ENCODE peak calls at places on chromosome 21, in ten cellular contexts. One of them, this sample, is unnamed.

GRCh38 chr21:35510294-35510693 is 461.2 kb upstream of the RUNX1 start:
- DNase-seq in astrocyte of the spinal cord: no peak
- DNase-seq in brain microvascular endothelial cell: no peak
- DNase-seq in CD8-positive, alpha-beta T cell: no peak
- DNase-seq in uterus: no peak
- DNase-seq in breast epithelium: no peak
- DNase-seq in fibroblast of mammary gland: no peak
- DNase-seq in IMR-90: no peak
- DNase-seq in GM12865: no peak
- DNase-seq in mucosa of descending colon: no peak
- DNase-seq in this sample: no peak

GRCh38 chr21:39134288-39134810 is 48.9 kb downstream of the PSMG1 start:
- DNase-seq in uterus: no peak
- DNase-seq in GM12865: no peak
- DNase-seq in CD8-positive, alpha-beta T cell: no peak
- DNase-seq in brain microvascular endothelial cell: no peak
- DNase-seq in breast epithelium: no peak
- DNase-seq in fibroblast of mammary gland: no peak
- DNase-seq in astrocyte of the spinal cord: no peak
- DNase-seq in mucosa of descending colon: no peak
- DNase-seq in IMR-90: no peak
- DNase-seq in this sample: no peak

GRCh38 chr21:29342394-29342957 is 43.8 kb downstream of the BACH1 start:
- DNase-seq in astrocyte of the spinal cord: peak; percentile 98
- DNase-seq in CD8-positive, alpha-beta T cell: no peak
- DNase-seq in breast epithelium: no peak
- DNase-seq in IMR-90: peak; percentile 99
- DNase-seq in brain microvascular endothelial cell: peak; percentile 96
- DNase-seq in mucosa of descending colon: peak; percentile 58
- DNase-seq in uterus: peak; percentile 49
- DNase-seq in GM12865: peak; percentile 79
- DNase-seq in fibroblast of mammary gland: peak; percentile 100
- DNase-seq in this sample: peak; percentile 95

GRCh38 chr21:14880922-14881321 is 183.9 kb downstream of the NRIP1 start:
- DNase-seq in GM12865: no peak
- DNase-seq in astrocyte of the spinal cord: peak; percentile 54
- DNase-seq in uterus: no peak
- DNase-seq in CD8-positive, alpha-beta T cell: no peak
- DNase-seq in fibroblast of mammary gland: peak; percentile 75
- DNase-seq in brain microvascular endothelial cell: peak; percentile 71
- DNase-seq in IMR-90: peak; percentile 88
- DNase-seq in mucosa of descending colon: no peak
- DNase-seq in breast epithelium: no peak
- DNase-seq in this sample: peak; percentile 77

GRCh38 chr21:27831821-27832569 is 865.1 kb upstream of the ADAMTS5 start:
- DNase-seq in fibroblast of mammary gland: peak; percentile 9
- DNase-seq in uterus: no peak
- DNase-seq in IMR-90: peak; percentile 57
- DNase-seq in CD8-positive, alpha-beta T cell: no peak
- DNase-seq in GM12865: no peak
- DNase-seq in mucosa of descending colon: no peak
- DNase-seq in brain microvascular endothelial cell: no peak
- DNase-seq in breast epithelium: no peak
- DNase-seq in astrocyte of the spinal cord: peak; percentile 23
- DNase-seq in this sample: no peak

GRCh38 chr21:38646213-38646837 is 148.0 kb upstream of the ERG start:
- DNase-seq in breast epithelium: no peak
- DNase-seq in CD8-positive, alpha-beta T cell: no peak
- DNase-seq in mucosa of descending colon: no peak
- DNase-seq in GM12865: no peak
- DNase-seq in IMR-90: peak; percentile 66
- DNase-seq in astrocyte of the spinal cord: peak; percentile 40
- DNase-seq in fibroblast of mammary gland: peak; percentile 87
- DNase-seq in uterus: no peak
- DNase-seq in brain microvascular endothelial cell: peak; percentile 66
- DNase-seq in this sample: no peak

GRCh38 chr21:27192286-27192685 is 225.4 kb upstream of the ADAMTS5 start:
- DNase-seq in GM12865: no peak
- DNase-seq in CD8-positive, alpha-beta T cell: no peak
- DNase-seq in breast epithelium: no peak
- DNase-seq in brain microvascular endothelial cell: no peak
- DNase-seq in mucosa of descending colon: no peak
- DNase-seq in uterus: no peak
- DNase-seq in astrocyte of the spinal cord: no peak
- DNase-seq in IMR-90: no peak
- DNase-seq in fibroblast of mammary gland: peak; percentile 45
- DNase-seq in this sample: no peak

GRCh38 chr21:46604975-46605758 is at the start of gene S100B:
- DNase-seq in breast epithelium: no peak
- DNase-seq in mucosa of descending colon: no peak
- DNase-seq in GM12865: no peak
- DNase-seq in brain microvascular endothelial cell: no peak
- DNase-seq in fibroblast of mammary gland: no peak
- DNase-seq in IMR-90: no peak
- DNase-seq in CD8-positive, alpha-beta T cell: peak; percentile 44
- DNase-seq in uterus: no peak
- DNase-seq in astrocyte of the spinal cord: no peak
- DNase-seq in this sample: no peak

GRCh38 chr21:17540530-17540929 is 27.7 kb downstream of the CXADR start:
- DNase-seq in astrocyte of the spinal cord: no peak
- DNase-seq in fibroblast of mammary gland: no peak
- DNase-seq in breast epithelium: no peak
- DNase-seq in CD8-positive, alpha-beta T cell: no peak
- DNase-seq in IMR-90: no peak
- DNase-seq in mucosa of descending colon: no peak
- DNase-seq in brain microvascular endothelial cell: no peak
- DNase-seq in GM12865: no peak
- DNase-seq in uterus: no peak
- DNase-seq in this sample: no peak

GRCh38 chr21:16650984-16651383 is 861.9 kb upstream of the CXADR start:
- DNase-seq in mucosa of descending colon: no peak
- DNase-seq in fibroblast of mammary gland: no peak
- DNase-seq in GM12865: no peak
- DNase-seq in CD8-positive, alpha-beta T cell: no peak
- DNase-seq in astrocyte of the spinal cord: no peak
- DNase-seq in IMR-90: no peak
- DNase-seq in uterus: no peak
- DNase-seq in breast epithelium: no peak
- DNase-seq in brain microvascular endothelial cell: no peak
- DNase-seq in this sample: no peak

GRCh38 chr21:16116798-16117197 is 387.0 kb downstream of the USP25 start:
- DNase-seq in breast epithelium: no peak
- DNase-seq in CD8-positive, alpha-beta T cell: no peak
- DNase-seq in fibroblast of mammary gland: peak; percentile 64
- DNase-seq in mucosa of descending colon: no peak
- DNase-seq in uterus: no peak
- DNase-seq in GM12865: no peak
- DNase-seq in astrocyte of the spinal cord: peak; percentile 75
- DNase-seq in IMR-90: peak; percentile 77
- DNase-seq in brain microvascular endothelial cell: peak; percentile 35
- DNase-seq in this sample: peak; percentile 59

GRCh38 chr21:28212056-28212455 is 780.6 kb downstream of the LTN1 start:
- DNase-seq in uterus: peak; percentile 82
- DNase-seq in fibroblast of mammary gland: no peak
- DNase-seq in GM12865: no peak
- DNase-seq in IMR-90: no peak
- DNase-seq in CD8-positive, alpha-beta T cell: no peak
- DNase-seq in breast epithelium: no peak
- DNase-seq in brain microvascular endothelial cell: no peak
- DNase-seq in astrocyte of the spinal cord: no peak
- DNase-seq in mucosa of descending colon: no peak
- DNase-seq in this sample: no peak

GRCh38 chr21:30426732-30427131 is 1.0 kb upstream of the KRTAP13-3 start:
- DNase-seq in breast epithelium: no peak
- DNase-seq in IMR-90: no peak
- DNase-seq in CD8-positive, alpha-beta T cell: no peak
- DNase-seq in brain microvascular endothelial cell: no peak
- DNase-seq in GM12865: no peak
- DNase-seq in uterus: no peak
- DNase-seq in fibroblast of mammary gland: no peak
- DNase-seq in mucosa of descending colon: no peak
- DNase-seq in astrocyte of the spinal cord: no peak
- DNase-seq in this sample: no peak

GRCh38 chr21:30425826-30426225 is at the start of gene KRTAP13-3:
- DNase-seq in CD8-positive, alpha-beta T cell: no peak
- DNase-seq in IMR-90: no peak
- DNase-seq in fibroblast of mammary gland: no peak
- DNase-seq in brain microvascular endothelial cell: no peak
- DNase-seq in GM12865: no peak
- DNase-seq in mucosa of descending colon: no peak
- DNase-seq in breast epithelium: no peak
- DNase-seq in uterus: no peak
- DNase-seq in astrocyte of the spinal cord: no peak
- DNase-seq in this sample: no peak

GRCh38 chr21:30434033-30434631 is 4.1 kb downstream of the KRTAP13-4 start:
- DNase-seq in uterus: no peak
- DNase-seq in astrocyte of the spinal cord: peak; percentile 1
- DNase-seq in mucosa of descending colon: no peak
- DNase-seq in brain microvascular endothelial cell: peak; percentile 20
- DNase-seq in CD8-positive, alpha-beta T cell: no peak
- DNase-seq in breast epithelium: no peak
- DNase-seq in IMR-90: no peak
- DNase-seq in fibroblast of mammary gland: peak; percentile 40
- DNase-seq in GM12865: peak; percentile 52
- DNase-seq in this sample: no peak

DNA sequence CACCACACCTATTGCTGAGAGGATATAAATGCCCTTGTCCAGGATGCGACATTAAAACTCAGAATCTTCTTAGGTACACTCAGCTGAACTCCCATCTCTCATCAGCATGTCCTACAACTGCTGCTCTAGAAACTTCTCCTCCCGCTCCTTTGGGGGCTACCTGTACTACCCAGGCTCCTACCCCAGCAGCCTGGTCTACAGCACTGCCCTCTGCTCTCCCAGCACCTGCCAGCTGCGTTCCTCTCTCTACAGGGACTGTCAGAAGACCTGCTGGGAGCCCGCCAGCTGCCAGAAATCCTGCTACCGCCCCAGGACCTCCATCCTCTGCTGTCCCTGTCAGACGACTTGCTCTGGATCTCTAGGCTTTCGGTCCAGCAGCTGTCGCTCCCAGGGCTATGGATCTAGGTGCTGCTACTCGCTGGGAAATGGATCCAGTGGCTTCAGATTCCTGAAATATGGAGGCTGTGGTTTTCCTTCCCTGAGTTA is at the start of gene KRTAP13-4:
- DNase-seq in brain microvascular endothelial cell: no peak
- DNase-seq in GM12865: no peak
- DNase-seq in uterus: no peak
- DNase-seq in IMR-90: no peak
- DNase-seq in CD8-positive, alpha-beta T cell: no peak
- DNase-seq in fibroblast of mammary gland: no peak
- DNase-seq in astrocyte of the spinal cord: no peak
- DNase-seq in mucosa of descending colon: no peak
- DNase-seq in breast epithelium: no peak
- DNase-seq in this sample: no peak
- TF ChIP-seq CTCF in brain microvascular endothelial cell: no peak
- TF ChIP-seq CTCF in GM12865: no peak
- TF ChIP-seq CTCF in uterus: no peak
- TF ChIP-seq CTCF in IMR-90: no peak
- TF ChIP-seq CTCF in CD8-positive, alpha-beta T cell: no peak
- TF ChIP-seq CTCF in fibroblast of mammary gland: no peak
- TF ChIP-seq CTCF in astrocyte of the spinal cord: no peak
- TF ChIP-seq CTCF in mucosa of descending colon: no peak
- TF ChIP-seq CTCF in breast epithelium: no peak
- TF ChIP-seq CTCF in this sample: no peak

GRCh38 chr21:42202321-42202720 is 16.6 kb upstream of the ABCG1 start:
- DNase-seq in breast epithelium: no peak
- DNase-seq in fibroblast of mammary gland: no peak
- DNase-seq in IMR-90: no peak
- DNase-seq in astrocyte of the spinal cord: no peak
- DNase-seq in uterus: no peak
- DNase-seq in mucosa of descending colon: no peak
- DNase-seq in GM12865: no peak
- DNase-seq in brain microvascular endothelial cell: no peak
- DNase-seq in CD8-positive, alpha-beta T cell: no peak
- DNase-seq in this sample: no peak

GRCh38 chr21:42199488-42200463 is 19.2 kb upstream of the ABCG1 start:
- DNase-seq in mucosa of descending colon: no peak
- DNase-seq in fibroblast of mammary gland: peak; percentile 78
- DNase-seq in breast epithelium: no peak
- DNase-seq in astrocyte of the spinal cord: peak; percentile 55
- DNase-seq in IMR-90: peak; percentile 77
- DNase-seq in uterus: no peak
- DNase-seq in GM12865: peak; percentile 48
- DNase-seq in CD8-positive, alpha-beta T cell: peak; percentile 47
- DNase-seq in brain microvascular endothelial cell: peak; percentile 9
- DNase-seq in this sample: peak; percentile 3

GRCh38 chr21:42198949-42199348 is 20.0 kb upstream of the ABCG1 start:
- DNase-seq in brain microvascular endothelial cell: no peak
- DNase-seq in breast epithelium: no peak
- DNase-seq in astrocyte of the spinal cord: peak; percentile 25
- DNase-seq in IMR-90: no peak
- DNase-seq in mucosa of descending colon: no peak
- DNase-seq in GM12865: no peak
- DNase-seq in CD8-positive, alpha-beta T cell: no peak
- DNase-seq in fibroblast of mammary gland: no peak
- DNase-seq in uterus: no peak
- DNase-seq in this sample: no peak

GRCh38 chr21:42201615-42202161 is 17.3 kb upstream of the ABCG1 start:
- DNase-seq in astrocyte of the spinal cord: no peak
- DNase-seq in GM12865: no peak
- DNase-seq in fibroblast of mammary gland: no peak
- DNase-seq in brain microvascular endothelial cell: no peak
- DNase-seq in CD8-positive, alpha-beta T cell: no peak
- DNase-seq in breast epithelium: no peak
- DNase-seq in uterus: no peak
- DNase-seq in mucosa of descending colon: no peak
- DNase-seq in IMR-90: no peak
- DNase-seq in this sample: no peak

GRCh38 chr21:42200906-42201614 is 17.9 kb upstream of the ABCG1 start:
- DNase-seq in astrocyte of the spinal cord: no peak
- DNase-seq in mucosa of descending colon: no peak
- DNase-seq in GM12865: no peak
- DNase-seq in fibroblast of mammary gland: no peak
- DNase-seq in CD8-positive, alpha-beta T cell: peak; percentile 60
- DNase-seq in breast epithelium: no peak
- DNase-seq in IMR-90: no peak
- DNase-seq in uterus: no peak
- DNase-seq in brain microvascular endothelial cell: no peak
- DNase-seq in this sample: no peak
- H3K4me3 ChIP-seq in astrocyte of the spinal cord: no peak overlapping the region
- H3K4me3 ChIP-seq in mucosa of descending colon: no peak overlapping the region
- H3K4me3 ChIP-seq in GM12865: no peak overlapping the region
- H3K4me3 ChIP-seq in fibroblast of mammary gland: no peak overlapping the region
- H3K4me3 ChIP-seq in CD8-positive, alpha-beta T cell: no peak overlapping the region
- H3K4me3 ChIP-seq in breast epithelium: no peak overlapping the region
- H3K4me3 ChIP-seq in IMR-90: no peak overlapping the region
- H3K4me3 ChIP-seq in uterus: no peak overlapping the region
- H3K4me3 ChIP-seq in brain microvascular endothelial cell: no peak overlapping the region
- H3K4me3 ChIP-seq in this sample: no peak overlapping the region

GRCh38 chr21:33132054-33132453 is 62.1 kb downstream of the OLIG1 start:
- DNase-seq in GM12865: peak; percentile 11
- DNase-seq in astrocyte of the spinal cord: no peak
- DNase-seq in CD8-positive, alpha-beta T cell: no peak
- DNase-seq in breast epithelium: no peak
- DNase-seq in IMR-90: no peak
- DNase-seq in fibroblast of mammary gland: no peak
- DNase-seq in brain microvascular endothelial cell: no peak
- DNase-seq in uterus: no peak
- DNase-seq in mucosa of descending colon: no peak
- DNase-seq in this sample: no peak
- TF ChIP-seq CTCF in GM12865: peak; percentile 27
- TF ChIP-seq CTCF in astrocyte of the spinal cord: no peak
- TF ChIP-seq CTCF in CD8-positive, alpha-beta T cell: peak; percentile 14
- TF ChIP-seq CTCF in breast epithelium: no peak
- TF ChIP-seq CTCF in IMR-90: no peak
- TF ChIP-seq CTCF in fibroblast of mammary gland: peak; percentile 6
- TF ChIP-seq CTCF in brain microvascular endothelial cell: peak; percentile 15
- TF ChIP-seq CTCF in uterus: no peak
- TF ChIP-seq CTCF in mucosa of descending colon: no peak
- TF ChIP-seq CTCF in this sample: no peak

GRCh38 chr21:45406801-45407628 is 2.0 kb downstream of the COL18A1 start:
- DNase-seq in mucosa of descending colon: peak; percentile 43
- DNase-seq in CD8-positive, alpha-beta T cell: no peak
- DNase-seq in breast epithelium: no peak
- DNase-seq in IMR-90: no peak
- DNase-seq in uterus: no peak
- DNase-seq in GM12865: no peak
- DNase-seq in fibroblast of mammary gland: peak; percentile 44
- DNase-seq in brain microvascular endothelial cell: no peak
- DNase-seq in astrocyte of the spinal cord: peak; percentile 46
- DNase-seq in this sample: no peak
- H3K4me3 ChIP-seq in mucosa of descending colon: no peak overlapping the region
- H3K4me3 ChIP-seq in CD8-positive, alpha-beta T cell: no peak overlapping the region
- H3K4me3 ChIP-seq in breast epithelium: peak overlapping the region; percentile 52
- H3K4me3 ChIP-seq in IMR-90: peak overlapping the region; percentile 92
- H3K4me3 ChIP-seq in uterus: no peak overlapping the region
- H3K4me3 ChIP-seq in GM12865: no peak overlapping the region
- H3K4me3 ChIP-seq in fibroblast of mammary gland: peak overlapping the region; percentile 47
- H3K4me3 ChIP-seq in brain microvascular endothelial cell: peak overlapping the region; percentile 64
- H3K4me3 ChIP-seq in astrocyte of the spinal cord: peak overlapping the region; percentile 50
- H3K4me3 ChIP-seq in this sample: no peak overlapping the region

This sample was measured in AG04449.